ENCODE peak calls at places on chromosomes 7 and 10, in five cellular contexts. One of them, this sample, is unnamed.

GRCh38 chr7:116526897-116527296 is 2.1 kb downstream of the CAV1 start:
- DNase-seq in HL-60: no peak
- DNase-seq in foreskin fibroblast: peak
- DNase-seq in AG10803: no peak
- DNase-seq in fibroblast of the aortic adventitia: peak
- DNase-seq in this sample: no peak

GRCh38 chr10:125124114-125124486 is 36.3 kb downstream of the CTBP2 start:
- DNase-seq in HL-60: no peak
- DNase-seq in foreskin fibroblast: no peak
- DNase-seq in AG10803: no peak
- DNase-seq in fibroblast of the aortic adventitia: peak
- DNase-seq in this sample: no peak

GRCh38 chr7:24812313-24812945 is 55.2 kb upstream of the GSDME start:
- DNase-seq in HL-60: peak
- DNase-seq in foreskin fibroblast: peak
- DNase-seq in AG10803: peak
- DNase-seq in fibroblast of the aortic adventitia: peak
- DNase-seq in this sample: peak

GRCh38 chr7:75879771-75880184 is 944 bp downstream of the RHBDD2 start:
- DNase-seq in HL-60: no peak
- DNase-seq in foreskin fibroblast: peak
- DNase-seq in AG10803: no peak
- DNase-seq in fibroblast of the aortic adventitia: peak
- DNase-seq in this sample: no peak

GRCh38 chr7:33923440-33924229 is 18.3 kb downstream of the BMPER start:
- DNase-seq in HL-60: no peak
- DNase-seq in foreskin fibroblast: no peak
- DNase-seq in AG10803: no peak
- DNase-seq in fibroblast of the aortic adventitia: no peak
- DNase-seq in this sample: no peak

GRCh38 chr7:114026486-114027089 is 107.8 kb upstream of the PPP1R3A start:
- DNase-seq in HL-60: peak
- DNase-seq in foreskin fibroblast: peak
- DNase-seq in AG10803: peak
- DNase-seq in fibroblast of the aortic adventitia: peak
- DNase-seq in this sample: peak

GRCh38 chr10:112687647-112688046 is 240.6 kb downstream of the VTI1A start:
- DNase-seq in HL-60: no peak
- DNase-seq in foreskin fibroblast: peak
- DNase-seq in AG10803: peak
- DNase-seq in fibroblast of the aortic adventitia: peak
- DNase-seq in this sample: no peak

GRCh38 chr10:72253002-72253401 is 20.7 kb upstream of the DDIT4 start:
- DNase-seq in HL-60: no peak
- DNase-seq in foreskin fibroblast: peak
- DNase-seq in AG10803: peak
- DNase-seq in fibroblast of the aortic adventitia: peak
- DNase-seq in this sample: no peak

GRCh38 chr10:97069026-97069425 is 116.7 kb downstream of the SLIT1 start:
- DNase-seq in HL-60: no peak
- DNase-seq in foreskin fibroblast: no peak
- DNase-seq in AG10803: no peak
- DNase-seq in fibroblast of the aortic adventitia: no peak
- DNase-seq in this sample: no peak

GRCh38 chr7:105209870-105210269 is 178.9 kb downstream of the SRPK2 start:
- DNase-seq in HL-60: no peak
- DNase-seq in foreskin fibroblast: no peak
- DNase-seq in AG10803: no peak
- DNase-seq in fibroblast of the aortic adventitia: no peak
- DNase-seq in this sample: no peak

GRCh38 chr10:15739437-15739970 is 19.8 kb upstream of the ITGA8 start:
- DNase-seq in HL-60: no peak
- DNase-seq in foreskin fibroblast: no peak
- DNase-seq in AG10803: no peak
- DNase-seq in fibroblast of the aortic adventitia: no peak
- DNase-seq in this sample: no peak

GRCh38 chr10:70943806-70944466 is 55.6 kb upstream of the PCBD1 start:
- DNase-seq in HL-60: no peak
- DNase-seq in foreskin fibroblast: no peak
- DNase-seq in AG10803: no peak
- DNase-seq in fibroblast of the aortic adventitia: no peak
- DNase-seq in this sample: no peak

GRCh38 chr7:129914536-129915272 is 38.1 kb downstream of the UBE2H start:
- DNase-seq in HL-60: no peak
- DNase-seq in foreskin fibroblast: no peak
- DNase-seq in AG10803: no peak
- DNase-seq in fibroblast of the aortic adventitia: peak
- DNase-seq in this sample: no peak

GRCh38 chr7:7522421-7522820 is 13.3 kb downstream of the COL28A1 start:
- DNase-seq in HL-60: no peak
- DNase-seq in foreskin fibroblast: peak
- DNase-seq in AG10803: peak
- DNase-seq in fibroblast of the aortic adventitia: no peak
- DNase-seq in this sample: no peak

GRCh38 chr10:9579110-9579705 is 1438.5 kb upstream of the CELF2 start:
- DNase-seq in HL-60: no peak
- DNase-seq in foreskin fibroblast: peak
- DNase-seq in AG10803: no peak
- DNase-seq in fibroblast of the aortic adventitia: no peak
- DNase-seq in this sample: no peak

GRCh38 chr10:96673318-96674099 is 46.8 kb downstream of the PIK3AP1 start:
- DNase-seq in HL-60: peak
- DNase-seq in foreskin fibroblast: no peak
- DNase-seq in AG10803: peak
- DNase-seq in fibroblast of the aortic adventitia: peak
- DNase-seq in this sample: peak

GRCh38 chr7:87003872-87004798 is 55.3 kb downstream of the ELAPOR2 start:
- DNase-seq in HL-60: no peak
- DNase-seq in foreskin fibroblast: peak
- DNase-seq in AG10803: no peak
- DNase-seq in fibroblast of the aortic adventitia: no peak
- DNase-seq in this sample: peak

GRCh38 chr7:81604808-81605174 is 165.1 kb downstream of the HGF start:
- DNase-seq in HL-60: no peak
- DNase-seq in foreskin fibroblast: no peak
- DNase-seq in AG10803: no peak
- DNase-seq in fibroblast of the aortic adventitia: no peak
- DNase-seq in this sample: no peak

GRCh38 chr7:64618785-64619456 is 47.0 kb upstream of the ZNF107 start:
- DNase-seq in HL-60: peak
- DNase-seq in foreskin fibroblast: peak
- DNase-seq in AG10803: peak
- DNase-seq in fibroblast of the aortic adventitia: peak
- DNase-seq in this sample: peak

GRCh38 chr7:139639563-139639962 is 116.1 kb downstream of the CLEC2L start:
- DNase-seq in HL-60: no peak
- DNase-seq in foreskin fibroblast: no peak
- DNase-seq in AG10803: no peak
- DNase-seq in fibroblast of the aortic adventitia: no peak
- DNase-seq in this sample: no peak

GRCh38 chr10:8088504-8088903 is 34.0 kb downstream of the GATA3 start:
- DNase-seq in HL-60: no peak
- DNase-seq in foreskin fibroblast: no peak
- DNase-seq in AG10803: no peak
- DNase-seq in fibroblast of the aortic adventitia: no peak
- DNase-seq in this sample: peak

GRCh38 chr10:24952146-24952700 is at the start of gene PRTFDC1:
- DNase-seq in HL-60: no peak
- DNase-seq in foreskin fibroblast: peak
- DNase-seq in AG10803: no peak
- DNase-seq in fibroblast of the aortic adventitia: peak
- DNase-seq in this sample: peak

GRCh38 chr7:15687645-15688025 is 1.2 kb upstream of the MEOX2 start:
- DNase-seq in HL-60: no peak
- DNase-seq in foreskin fibroblast: peak
- DNase-seq in AG10803: no peak
- DNase-seq in fibroblast of the aortic adventitia: no peak
- DNase-seq in this sample: no peak

GRCh38 chr7:106768324-106768751 is 96.7 kb upstream of the PIK3CG start:
- DNase-seq in HL-60: no peak
- DNase-seq in foreskin fibroblast: peak
- DNase-seq in AG10803: peak
- DNase-seq in fibroblast of the aortic adventitia: no peak
- DNase-seq in this sample: peak

GRCh38 chr7:22216832-22217475 is 140.0 kb downstream of the RAPGEF5 start:
- DNase-seq in HL-60: no peak
- DNase-seq in foreskin fibroblast: no peak
- DNase-seq in AG10803: no peak
- DNase-seq in fibroblast of the aortic adventitia: peak
- DNase-seq in this sample: no peak

GRCh38 chr7:53602817-53603418 is 567.5 kb downstream of the POM121L12 start:
- DNase-seq in HL-60: no peak
- DNase-seq in foreskin fibroblast: no peak
- DNase-seq in AG10803: no peak
- DNase-seq in fibroblast of the aortic adventitia: no peak
- DNase-seq in this sample: no peak

GRCh38 chr10:17622061-17622460 is 4.9 kb upstream of the HACD1 start:
- DNase-seq in HL-60: no peak
- DNase-seq in foreskin fibroblast: peak
- DNase-seq in AG10803: no peak
- DNase-seq in fibroblast of the aortic adventitia: peak
- DNase-seq in this sample: no peak

GRCh38 chr7:101134399-101134980 is 7.6 kb downstream of the SERPINE1 start:
- DNase-seq in HL-60: no peak
- DNase-seq in foreskin fibroblast: peak
- DNase-seq in AG10803: no peak
- DNase-seq in fibroblast of the aortic adventitia: peak
- DNase-seq in this sample: no peak

GRCh38 chr7:44587843-44588711 is 6.0 kb upstream of the TMED4 start:
- DNase-seq in HL-60: peak
- DNase-seq in foreskin fibroblast: peak
- DNase-seq in AG10803: peak
- DNase-seq in fibroblast of the aortic adventitia: peak
- DNase-seq in this sample: peak

GRCh38 chr10:73788864-73789658 is 3.7 kb downstream of the ZSWIM8 start:
- DNase-seq in HL-60: no peak
- DNase-seq in foreskin fibroblast: no peak
- DNase-seq in AG10803: no peak
- DNase-seq in fibroblast of the aortic adventitia: no peak
- DNase-seq in this sample: no peak

GRCh38 chr10:49791100-49791499 is 29.0 kb upstream of the OGDHL start:
- DNase-seq in HL-60: no peak
- DNase-seq in foreskin fibroblast: no peak
- DNase-seq in AG10803: no peak
- DNase-seq in fibroblast of the aortic adventitia: no peak
- DNase-seq in this sample: no peak

GRCh38 chr10:83214178-83214577 is 925.1 kb upstream of the GHITM start:
- DNase-seq in HL-60: no peak
- DNase-seq in foreskin fibroblast: peak
- DNase-seq in AG10803: peak
- DNase-seq in fibroblast of the aortic adventitia: no peak
- DNase-seq in this sample: no peak

GRCh38 chr10:98403812-98404504 is 11.0 kb downstream of the PYROXD2 start:
- DNase-seq in HL-60: no peak
- DNase-seq in foreskin fibroblast: peak
- DNase-seq in AG10803: peak
- DNase-seq in fibroblast of the aortic adventitia: peak
- DNase-seq in this sample: peak

GRCh38 chr7:130959743-130960207 is 225.8 kb upstream of the KLF14 start:
- DNase-seq in HL-60: peak
- DNase-seq in foreskin fibroblast: peak
- DNase-seq in AG10803: peak
- DNase-seq in fibroblast of the aortic adventitia: peak
- DNase-seq in this sample: peak

GRCh38 chr7:130963349-130963748 is 229.3 kb upstream of the KLF14 start:
- DNase-seq in HL-60: no peak
- DNase-seq in foreskin fibroblast: no peak
- DNase-seq in AG10803: no peak
- DNase-seq in fibroblast of the aortic adventitia: no peak
- DNase-seq in this sample: no peak

GRCh38 chr7:130961128-130961601 is 227.2 kb upstream of the KLF14 start:
- DNase-seq in HL-60: peak
- DNase-seq in foreskin fibroblast: peak
- DNase-seq in AG10803: peak
- DNase-seq in fibroblast of the aortic adventitia: peak
- DNase-seq in this sample: peak

GRCh38 chr7:130960208-130960988 is 226.4 kb upstream of the KLF14 start:
- DNase-seq in HL-60: peak
- DNase-seq in foreskin fibroblast: peak
- DNase-seq in AG10803: peak
- DNase-seq in fibroblast of the aortic adventitia: peak
- DNase-seq in this sample: peak

DNA sequence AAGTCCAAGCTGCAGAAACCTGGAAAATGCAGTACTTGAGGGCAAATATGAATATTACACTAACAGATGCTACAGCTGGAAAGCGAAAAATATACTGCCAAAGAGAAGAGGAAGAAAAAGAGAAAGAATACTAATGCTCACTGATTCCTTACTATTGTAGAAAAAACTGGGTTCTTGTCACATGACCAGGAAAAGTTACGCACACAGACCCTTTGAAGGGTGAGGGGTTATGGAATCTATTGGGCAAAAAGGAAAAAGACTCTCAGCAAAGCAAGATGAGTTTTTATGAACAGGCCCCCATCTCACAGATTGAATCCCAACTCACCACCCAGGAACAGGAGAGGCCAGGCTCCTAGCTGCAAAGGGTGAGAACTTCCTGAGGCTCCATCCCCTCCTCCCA is 228.1 kb upstream of the KLF14 start:
- DNase-seq in HL-60: no peak
- DNase-seq in foreskin fibroblast: no peak
- DNase-seq in AG10803: no peak
- DNase-seq in fibroblast of the aortic adventitia: no peak
- DNase-seq in this sample: no peak
- H3K4me3 ChIP-seq in HL-60: no peak
- H3K4me3 ChIP-seq in foreskin fibroblast: no peak
- H3K4me3 ChIP-seq in AG10803: no peak
- H3K4me3 ChIP-seq in fibroblast of the aortic adventitia: no peak
- H3K4me3 ChIP-seq in this sample: no peak

GRCh38 chr10:28149760-28150159 is 150.9 kb upstream of the ODAD2 start:
- DNase-seq in HL-60: no peak
- DNase-seq in foreskin fibroblast: no peak
- DNase-seq in AG10803: no peak
- DNase-seq in fibroblast of the aortic adventitia: no peak
- DNase-seq in this sample: no peak
- TF ChIP-seq CTCF in HL-60: no peak
- TF ChIP-seq CTCF in foreskin fibroblast: no peak
- TF ChIP-seq CTCF in AG10803: no peak
- TF ChIP-seq CTCF in fibroblast of the aortic adventitia: no peak
- TF ChIP-seq CTCF in this sample: no peak

DNA sequence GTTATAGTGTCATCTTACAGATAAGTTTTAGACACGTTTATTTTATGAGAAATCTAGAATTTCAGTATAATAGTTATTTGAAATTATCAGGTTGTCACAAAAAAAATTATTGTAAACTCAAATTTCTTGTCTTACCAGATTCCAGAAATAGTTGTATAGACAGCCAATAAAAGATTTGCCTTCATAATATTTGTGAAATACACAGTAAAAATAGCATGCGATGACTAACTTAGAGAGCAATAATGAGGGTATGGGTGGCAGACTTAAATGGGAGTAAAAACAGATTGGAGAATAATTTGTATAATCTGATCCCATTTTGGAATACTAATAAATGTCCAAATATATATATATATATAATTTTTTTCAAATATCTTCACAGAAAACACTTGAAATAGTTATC is 687.5 kb upstream of the LRRTM3 start:
- DNase-seq in HL-60: no peak
- DNase-seq in foreskin fibroblast: no peak
- DNase-seq in AG10803: no peak
- DNase-seq in fibroblast of the aortic adventitia: no peak
- DNase-seq in this sample: no peak
- H3K4me3 ChIP-seq in HL-60: no peak
- H3K4me3 ChIP-seq in foreskin fibroblast: no peak
- H3K4me3 ChIP-seq in AG10803: no peak
- H3K4me3 ChIP-seq in fibroblast of the aortic adventitia: no peak
- H3K4me3 ChIP-seq in this sample: no peak

GRCh38 chr7:665751-666453 is 60.6 kb upstream of the DNAAF5 start:
- DNase-seq in HL-60: no peak
- DNase-seq in foreskin fibroblast: peak
- DNase-seq in AG10803: peak
- DNase-seq in fibroblast of the aortic adventitia: no peak
- DNase-seq in this sample: no peak
- TF ChIP-seq CTCF in HL-60: no peak
- TF ChIP-seq CTCF in foreskin fibroblast: peak
- TF ChIP-seq CTCF in AG10803: peak
- TF ChIP-seq CTCF in fibroblast of the aortic adventitia: peak
- TF ChIP-seq CTCF in this sample: no peak